ENCODE peak calls at places on chromosomes 6 and 20, in four cellular contexts. Q is colonic mucosa; F is CD8-positive, alpha-beta T cell; D is ovary. Z is an unnamed sample.

GRCh38 chr20:46434597-46434996 is 28.2 kb upstream of the ELMO2 start:
- DNase-seq in Q (no peak), F (no peak), D (no peak), Z (no peak)

GRCh38 chr6:46914279-46914810 is 7.4 kb downstream of the ADGRF5 start:
- DNase-seq in Q (no peak), F (no peak), D (no peak), Z (no peak)

GRCh38 chr6:85684809-85685171 is 42.1 kb upstream of the SYNCRIP start:
- DNase-seq in Q (no peak), F (no peak), D (no peak), Z (no peak)

GRCh38 chr20:52340036-52340634 is 148.6 kb upstream of the ZFP64 start:
- DNase-seq in Q (no peak), F (no peak), D (no peak), Z (no peak)

GRCh38 chr6:106194949-106195919 is 109.1 kb downstream of the PRDM1 start:
- DNase-seq in Q (no peak), F (peak), D (no peak), Z (no peak)

GRCh38 chr20:63246490-63247284 is 7.6 kb downstream of the NKAIN4 start:
- DNase-seq in Q (no peak), F (no peak), D (no peak), Z (no peak)

GRCh38 chr6:122246906-122247658 is 152.4 kb upstream of the HSF2 start:
- DNase-seq in Q (no peak), F (no peak), D (no peak), Z (no peak)

GRCh38 chr6:41093729-41094128 is 21.0 kb downstream of the NFYA start:
- DNase-seq in Q (no peak), F (no peak), D (no peak), Z (no peak)

GRCh38 chr20:31833130-31833930 is 12.1 kb downstream of the FOXS1 start:
- DNase-seq in Q (peak), F (peak), D (peak), Z (no peak)

GRCh38 chr20:11935212-11935611 is 17.5 kb downstream of the BTBD3 start:
- DNase-seq in Q (no peak), F (no peak), D (no peak), Z (no peak)

GRCh38 chr6:75427342-75427741 is 66.3 kb downstream of the FILIP1 start:
- DNase-seq in Q (no peak), F (no peak), D (no peak), Z (no peak)
- H3K27ac ChIP-seq in Q (no peak), F (no peak), D (no peak), Z (no peak)

DNA sequence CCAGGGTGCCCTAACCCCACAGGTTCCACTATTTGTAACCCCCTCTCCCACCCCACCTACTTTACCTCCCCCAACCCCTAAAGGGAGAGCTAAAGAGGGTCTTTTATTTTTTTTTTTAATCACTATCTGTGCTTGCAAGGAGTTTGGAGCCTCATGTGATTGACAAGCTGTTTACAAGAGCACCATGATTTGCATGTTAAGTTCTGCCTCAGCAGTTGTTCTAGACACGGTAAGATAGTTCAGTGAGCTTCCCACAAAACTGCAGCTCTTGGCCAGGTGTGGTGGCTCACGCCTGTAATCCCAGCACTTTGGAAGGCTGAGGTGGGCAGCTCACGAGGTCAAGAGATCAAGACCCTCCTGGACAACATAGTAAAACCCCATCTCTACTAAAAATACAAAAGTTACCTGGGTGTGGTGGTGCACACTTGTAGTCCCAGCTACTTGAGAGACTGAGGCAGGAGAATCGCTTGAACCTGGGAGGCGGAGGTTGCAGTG is 5.0 kb upstream of the PXDC1 start:
- DNase-seq in Q (no peak), F (no peak), D (no peak), Z (no peak)
- H3K27ac ChIP-seq in Q (no peak), F (no peak), D (no peak), Z (no peak)

GRCh38 chr6:146546440-146546839 is 2.8 kb downstream of the RAB32 start:
- DNase-seq in Q (no peak), F (no peak), D (peak), Z (no peak)
- H3K27ac ChIP-seq in Q (no peak), F (no peak), D (no peak), Z (no peak)

DNA sequence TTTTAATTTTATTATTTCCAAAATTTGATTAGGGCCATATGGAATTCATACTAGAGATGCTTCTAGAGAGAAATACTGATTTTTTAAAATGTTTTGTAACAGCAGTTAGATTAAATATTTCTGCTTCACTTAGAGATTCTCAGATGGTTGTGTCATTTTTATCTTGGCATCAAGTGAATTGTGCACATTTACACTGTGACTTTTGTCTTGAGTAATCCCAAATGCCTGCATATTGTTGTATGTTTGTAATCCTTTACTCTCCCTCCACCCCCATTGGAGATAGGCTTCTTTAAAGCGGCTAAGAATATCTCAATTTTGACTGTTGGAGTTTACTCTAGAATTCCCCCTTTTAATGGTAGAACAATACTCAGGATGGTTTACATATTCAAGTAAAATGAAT is 19.0 kb downstream of the STX16 start:
- DNase-seq in Q (no peak), F (no peak), D (no peak), Z (no peak)
- H3K27ac ChIP-seq in Q (no peak), F (no peak), D (no peak), Z (no peak)

DNA sequence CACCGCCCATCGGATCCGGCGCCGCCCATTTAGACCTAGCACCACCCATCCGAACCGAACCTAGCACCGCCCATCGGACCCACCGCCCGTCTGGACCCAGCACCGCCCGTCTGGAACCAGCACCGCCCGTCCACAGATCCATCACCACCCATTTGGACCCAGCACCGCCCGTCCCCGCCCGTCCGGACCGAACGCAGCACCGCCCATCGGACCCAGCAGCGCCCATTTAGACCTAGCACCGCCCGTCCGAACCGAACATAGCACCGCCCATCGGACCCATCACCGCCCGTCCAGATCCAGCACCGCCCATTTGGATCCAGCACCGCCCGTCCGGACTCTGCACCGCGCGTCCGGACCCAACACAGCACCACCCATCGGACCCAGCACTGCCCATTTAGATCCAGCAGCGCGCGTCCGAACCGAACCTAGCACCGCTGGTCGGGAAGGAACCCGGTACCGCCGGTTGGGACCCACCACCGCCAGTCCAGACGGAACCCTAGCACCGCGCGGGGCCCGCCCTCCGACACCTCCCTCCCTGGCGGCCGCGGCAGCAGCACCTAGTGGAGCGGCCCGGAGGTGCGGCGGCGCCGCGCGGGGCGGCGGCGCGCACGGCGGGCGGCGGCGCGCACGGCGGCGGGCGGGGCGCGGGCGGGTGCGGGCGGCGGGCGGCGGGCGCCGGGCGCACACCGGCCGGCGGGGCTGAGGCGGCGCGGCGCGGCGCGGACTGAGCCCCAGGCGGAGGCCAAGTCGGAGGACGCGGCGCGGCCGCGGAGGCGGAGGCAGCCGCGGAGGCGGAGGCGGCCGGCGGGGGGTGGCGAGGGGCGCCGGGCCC is at the start of gene AFDN:
- DNase-seq in Q (peak), F (peak), D (peak), Z (peak)
- H3K27ac ChIP-seq in Q (peak), F (no peak), D (peak), Z (peak)

GRCh38 chr20:4613718-4614620 is 107.7 kb upstream of the PRND start:
- DNase-seq in Q (peak), F (peak), D (peak), Z (peak)
- H3K27ac ChIP-seq in Q (no peak), F (no peak), D (no peak), Z (peak)

DNA sequence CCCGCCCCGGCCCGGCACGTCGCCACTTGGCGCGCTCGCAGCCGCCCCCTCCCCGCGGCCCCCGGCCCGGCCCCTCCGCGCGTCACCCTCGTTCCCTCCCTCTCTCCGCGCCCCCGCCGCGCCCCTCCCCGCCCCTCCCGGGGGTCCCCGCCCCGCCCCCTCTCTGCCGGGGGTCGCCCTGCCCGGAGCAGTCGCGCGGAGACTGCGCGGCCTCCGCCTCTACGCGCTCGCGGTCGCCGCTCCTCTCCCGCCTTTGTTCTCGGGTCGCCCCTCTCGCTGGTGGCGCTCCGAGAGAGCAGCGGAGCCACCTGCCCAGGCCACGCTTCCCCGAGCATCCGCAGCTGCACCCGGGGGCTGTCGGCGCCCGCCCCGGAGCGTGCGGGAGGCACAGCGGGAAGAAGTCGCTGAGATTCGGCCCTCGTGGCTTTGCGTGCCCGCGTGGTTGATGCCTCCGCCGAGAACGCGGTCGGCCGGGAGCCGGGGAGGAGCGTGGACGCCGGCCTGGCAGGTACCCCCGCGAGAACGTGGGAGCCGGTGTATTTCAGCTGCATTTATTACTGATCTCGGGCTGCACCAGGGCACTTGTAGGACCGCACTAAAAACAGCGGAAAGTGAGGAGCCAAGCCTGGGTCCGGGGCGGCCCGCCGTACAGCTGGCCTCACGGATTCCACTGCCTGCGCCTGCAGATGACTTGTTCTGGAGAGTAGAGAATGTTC is 412 bp upstream of the PHF10 start:
- DNase-seq in Q (peak), F (peak), D (peak), Z (peak)
- H3K27ac ChIP-seq in Q (peak), F (peak), D (peak), Z (peak)